ENCODE peak calls at places on chromosomes 2 and 18, in five cellular contexts. One of them, this sample, is unnamed. For H4K20me1 and H3K4me1, the result is how much of the 10 kb centered on the place peaks cover.

GRCh38 chr2:213238753-213239591 is 45.3 kb upstream of the SPAG16 start:
- DNase-seq in OCI-LY7: no peak
- DNase-seq in K562: no peak
- DNase-seq in mammary epithelial cell: peak
- DNase-seq in HepG2: peak
- DNase-seq in this sample: peak

GRCh38 chr2:150110548-150110947 is 376.9 kb downstream of the RND3 start:
- DNase-seq in OCI-LY7: no peak
- DNase-seq in K562: no peak
- DNase-seq in mammary epithelial cell: peak
- DNase-seq in HepG2: no peak
- DNase-seq in this sample: no peak

GRCh38 chr18:44960580-44960979 is 279.9 kb downstream of the SETBP1 start:
- DNase-seq in OCI-LY7: no peak
- DNase-seq in K562: no peak
- DNase-seq in mammary epithelial cell: no peak
- DNase-seq in HepG2: no peak
- DNase-seq in this sample: no peak

GRCh38 chr2:165313448-165313847 is 74.2 kb downstream of the SCN2A start:
- DNase-seq in OCI-LY7: no peak
- DNase-seq in K562: no peak
- DNase-seq in mammary epithelial cell: no peak
- DNase-seq in HepG2: no peak
- DNase-seq in this sample: no peak

GRCh38 chr2:80153151-80153550 is 151.4 kb downstream of the LRRTM1 start:
- DNase-seq in OCI-LY7: no peak
- DNase-seq in K562: no peak
- DNase-seq in mammary epithelial cell: no peak
- DNase-seq in HepG2: no peak
- DNase-seq in this sample: no peak

GRCh38 chr2:86790134-86790827 is 432 bp downstream of the CD8A start:
- DNase-seq in OCI-LY7: no peak
- DNase-seq in K562: no peak
- DNase-seq in mammary epithelial cell: peak
- DNase-seq in HepG2: no peak
- DNase-seq in this sample: no peak

GRCh38 chr2:38740851-38741541 is 10.2 kb downstream of the SRSF7 start:
- DNase-seq in OCI-LY7: peak
- DNase-seq in K562: peak
- DNase-seq in mammary epithelial cell: peak
- DNase-seq in HepG2: peak
- DNase-seq in this sample: no peak

GRCh38 chr2:175398848-175399247 is 217.3 kb upstream of the ATP5MC3 start:
- DNase-seq in OCI-LY7: no peak
- DNase-seq in K562: no peak
- DNase-seq in mammary epithelial cell: no peak
- DNase-seq in HepG2: no peak
- DNase-seq in this sample: no peak

GRCh38 chr18:62420513-62421209 is 95.6 kb downstream of the TNFRSF11A start:
- DNase-seq in OCI-LY7: no peak
- DNase-seq in K562: peak
- DNase-seq in mammary epithelial cell: peak
- DNase-seq in HepG2: peak
- DNase-seq in this sample: peak

GRCh38 chr2:239146741-239147181 is 254.1 kb downstream of the HDAC4 start:
- DNase-seq in OCI-LY7: no peak
- DNase-seq in K562: no peak
- DNase-seq in mammary epithelial cell: no peak
- DNase-seq in HepG2: no peak
- DNase-seq in this sample: no peak

GRCh38 chr2:108222261-108222660 is 17.5 kb upstream of the SULT1C3 start:
- DNase-seq in OCI-LY7: no peak
- DNase-seq in K562: no peak
- DNase-seq in mammary epithelial cell: no peak
- DNase-seq in HepG2: no peak
- DNase-seq in this sample: no peak

GRCh38 chr2:11411768-11412448 is 54.1 kb downstream of the E2F6 start:
- DNase-seq in OCI-LY7: peak
- DNase-seq in K562: peak
- DNase-seq in mammary epithelial cell: no peak
- DNase-seq in HepG2: peak
- DNase-seq in this sample: no peak

GRCh38 chr2:216571909-216572513 is 61.2 kb upstream of the IGFBP2 start:
- DNase-seq in OCI-LY7: no peak
- DNase-seq in K562: no peak
- DNase-seq in mammary epithelial cell: no peak
- DNase-seq in HepG2: peak
- DNase-seq in this sample: no peak

GRCh38 chr2:21773168-21773567 is 649.4 kb downstream of the TDRD15 start:
- DNase-seq in OCI-LY7: no peak
- DNase-seq in K562: no peak
- DNase-seq in mammary epithelial cell: no peak
- DNase-seq in HepG2: no peak
- DNase-seq in this sample: no peak

DNA sequence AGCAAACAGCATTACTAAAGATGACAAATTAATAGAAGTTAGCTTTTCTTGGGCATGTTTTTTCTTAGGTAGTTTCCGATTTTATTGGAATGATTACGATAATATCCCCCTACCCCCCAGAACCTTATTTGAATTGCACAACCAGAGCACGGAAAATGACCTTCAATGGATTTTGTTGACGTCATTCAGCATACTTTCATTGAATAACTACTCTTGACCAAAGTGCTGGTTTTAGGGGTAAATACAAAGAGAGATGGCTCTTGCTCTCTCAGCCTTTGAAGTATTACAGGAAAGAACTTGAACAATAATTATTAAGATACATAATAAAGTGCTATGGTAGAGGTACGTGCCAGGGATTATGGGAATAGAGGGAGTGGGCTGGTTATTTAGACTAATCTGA is 36.0 kb downstream of the VAPA start:
- DNase-seq in OCI-LY7: no peak
- DNase-seq in K562: no peak
- DNase-seq in mammary epithelial cell: no peak
- DNase-seq in HepG2: peak
- DNase-seq in this sample: no peak
- H4K20me1 ChIP-seq in OCI-LY7: under half
- H4K20me1 ChIP-seq in K562: under half
- H4K20me1 ChIP-seq in mammary epithelial cell: under half
- H4K20me1 ChIP-seq in HepG2: under half
- H4K20me1 ChIP-seq in this sample: half or more

GRCh38 chr2:141711627-141712026 is 419.2 kb downstream of the LRP1B start:
- DNase-seq in OCI-LY7: no peak
- DNase-seq in K562: no peak
- DNase-seq in mammary epithelial cell: no peak
- DNase-seq in HepG2: no peak
- DNase-seq in this sample: no peak

GRCh38 chr2:141714486-141714885 is 416.3 kb downstream of the LRP1B start:
- DNase-seq in OCI-LY7: no peak
- DNase-seq in K562: no peak
- DNase-seq in mammary epithelial cell: no peak
- DNase-seq in HepG2: no peak
- DNase-seq in this sample: no peak

GRCh38 chr2:141710589-141711239 is 420.1 kb downstream of the LRP1B start:
- DNase-seq in OCI-LY7: no peak
- DNase-seq in K562: no peak
- DNase-seq in mammary epithelial cell: no peak
- DNase-seq in HepG2: no peak
- DNase-seq in this sample: no peak

GRCh38 chr2:141707486-141707885 is 423.3 kb downstream of the LRP1B start:
- DNase-seq in OCI-LY7: no peak
- DNase-seq in K562: no peak
- DNase-seq in mammary epithelial cell: no peak
- DNase-seq in HepG2: no peak
- DNase-seq in this sample: no peak

DNA sequence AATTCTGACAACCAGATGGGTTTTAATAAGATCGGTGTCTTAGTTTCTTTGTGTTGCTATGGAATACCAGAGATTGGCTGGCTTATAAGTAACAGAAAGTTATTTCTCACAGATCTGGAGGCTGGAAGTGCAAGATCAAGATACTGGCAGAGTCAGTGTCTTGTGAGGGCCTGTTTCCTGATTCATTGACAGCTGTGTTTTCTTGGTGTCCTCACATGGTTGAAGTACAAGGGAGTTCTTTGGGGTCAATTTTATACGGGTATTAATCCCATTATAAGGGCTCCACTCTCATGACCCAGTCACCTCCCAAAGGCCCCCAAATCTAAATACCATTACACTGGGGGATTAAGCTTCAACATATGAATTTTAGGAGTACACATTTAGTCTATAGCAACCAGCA is 421.1 kb downstream of the LRP1B start:
- DNase-seq in OCI-LY7: no peak
- DNase-seq in K562: no peak
- DNase-seq in mammary epithelial cell: no peak
- DNase-seq in HepG2: no peak
- DNase-seq in this sample: no peak
- H3K4me1 ChIP-seq in OCI-LY7: under half
- H3K4me1 ChIP-seq in K562: under half
- H3K4me1 ChIP-seq in mammary epithelial cell: under half
- H3K4me1 ChIP-seq in HepG2: under half
- H3K4me1 ChIP-seq in this sample: under half

DNA sequence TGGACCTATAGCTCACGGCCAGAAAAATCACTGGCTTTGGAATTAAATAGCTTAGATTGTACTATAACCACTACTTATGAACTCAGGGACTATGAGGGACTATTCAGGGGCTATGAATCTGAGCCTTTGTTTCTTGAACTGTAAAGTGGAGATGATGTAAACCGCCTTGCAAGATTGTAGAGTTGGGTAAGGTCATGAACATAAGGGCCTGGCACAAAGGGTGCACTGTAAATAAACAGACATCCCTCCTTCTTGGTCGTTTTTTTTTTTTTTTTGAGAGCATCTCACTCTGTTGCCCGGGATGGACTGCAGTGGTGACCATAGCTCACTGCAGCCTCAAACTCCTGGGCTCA is 2.8 kb downstream of the TMEM177 start:
- DNase-seq in OCI-LY7: no peak
- DNase-seq in K562: no peak
- DNase-seq in mammary epithelial cell: no peak
- DNase-seq in HepG2: no peak
- DNase-seq in this sample: no peak
- H4K20me1 ChIP-seq in OCI-LY7: under half
- H4K20me1 ChIP-seq in K562: under half
- H4K20me1 ChIP-seq in mammary epithelial cell: under half
- H4K20me1 ChIP-seq in HepG2: under half
- H4K20me1 ChIP-seq in this sample: under half

GRCh38 chr2:18491577-18491976 is 68.9 kb downstream of the RDH14 start:
- DNase-seq in OCI-LY7: no peak
- DNase-seq in K562: no peak
- DNase-seq in mammary epithelial cell: no peak
- DNase-seq in HepG2: no peak
- DNase-seq in this sample: no peak

GRCh38 chr2:18492721-18493120 is 67.7 kb downstream of the RDH14 start:
- DNase-seq in OCI-LY7: no peak
- DNase-seq in K562: no peak
- DNase-seq in mammary epithelial cell: no peak
- DNase-seq in HepG2: no peak
- DNase-seq in this sample: peak

GRCh38 chr2:18498531-18498930 is 61.9 kb downstream of the RDH14 start:
- DNase-seq in OCI-LY7: no peak
- DNase-seq in K562: no peak
- DNase-seq in mammary epithelial cell: no peak
- DNase-seq in HepG2: no peak
- DNase-seq in this sample: no peak

GRCh38 chr2:18496516-18496915 is 63.9 kb downstream of the RDH14 start:
- DNase-seq in OCI-LY7: no peak
- DNase-seq in K562: no peak
- DNase-seq in mammary epithelial cell: no peak
- DNase-seq in HepG2: no peak
- DNase-seq in this sample: no peak

DNA sequence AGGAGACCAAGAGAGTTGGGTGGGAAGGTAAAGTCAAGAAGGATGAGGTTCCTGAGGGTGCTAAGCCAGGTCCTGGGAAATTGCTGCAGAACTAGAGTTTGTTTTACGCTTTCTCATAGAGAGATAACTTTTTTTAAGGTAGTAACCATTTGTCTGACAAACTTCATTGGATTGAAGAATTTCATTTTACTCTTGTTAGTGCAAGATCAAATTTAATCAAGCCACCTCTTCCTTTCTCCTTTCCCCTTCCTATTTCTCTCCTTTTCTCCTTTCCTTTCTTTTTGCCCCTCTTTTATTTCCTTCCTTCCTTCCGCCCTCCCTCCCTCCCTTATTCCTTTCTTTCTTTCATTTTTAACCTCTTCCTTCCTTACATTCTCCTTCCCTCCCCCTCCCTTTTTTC is 65.4 kb downstream of the RDH14 start:
- DNase-seq in OCI-LY7: no peak
- DNase-seq in K562: no peak
- DNase-seq in mammary epithelial cell: no peak
- DNase-seq in HepG2: no peak
- DNase-seq in this sample: no peak
- H3K4me1 ChIP-seq in OCI-LY7: under half
- H3K4me1 ChIP-seq in K562: under half
- H3K4me1 ChIP-seq in mammary epithelial cell: under half
- H3K4me1 ChIP-seq in HepG2: under half
- H3K4me1 ChIP-seq in this sample: under half